ENCODE peak calls at places on chromosomes 16 and 17, in seven cellular contexts. One of them, this sample, is unnamed.

GRCh38 chr16:69323428-69323827 is 7.0 kb downstream of the PDF start:
- DNase-seq in EL: no peak
- DNase-seq in stimulated activated naive CD8-positive, alpha-beta T cell treated with anti-CD3 and anti-CD28 coated beads, Interleukin-15, amount 100 ng/mL, for 72 hours: no peak
- DNase-seq in fibroblast of the aortic adventitia: no peak
- DNase-seq in M059J: no peak
- DNase-seq in activated T-helper 1 cell treated with anti-CD3 and anti-CD28 coated beads, Interleukin-12 subunit alpha, Interleukin-12 subunit beta, Interleukin-2, Interleukin-4 antibody, amounts not matched to agents 30 ng/mL and 10 ng/mL and 1 ng/mL, durations not matched to agents 14 hours and 24 hours and 36 hours: no peak
- DNase-seq in fibroblast of pulmonary artery: no peak
- DNase-seq in this sample: no peak

GRCh38 chr16:52546291-52546941 is 527 bp downstream of the TOX3 start:
- DNase-seq in EL: no peak
- DNase-seq in stimulated activated naive CD8-positive, alpha-beta T cell treated with anti-CD3 and anti-CD28 coated beads, Interleukin-15, amount 100 ng/mL, for 72 hours: no peak
- DNase-seq in fibroblast of the aortic adventitia: no peak
- DNase-seq in M059J: no peak
- DNase-seq in activated T-helper 1 cell treated with anti-CD3 and anti-CD28 coated beads, Interleukin-12 subunit alpha, Interleukin-12 subunit beta, Interleukin-2, Interleukin-4 antibody, amounts not matched to agents 30 ng/mL and 10 ng/mL and 1 ng/mL, durations not matched to agents 14 hours and 24 hours and 36 hours: no peak
- DNase-seq in fibroblast of pulmonary artery: no peak
- DNase-seq in this sample: no peak

GRCh38 chr16:12904041-12904671 is 2.8 kb downstream of the SHISA9 start:
- DNase-seq in EL: no peak
- DNase-seq in stimulated activated naive CD8-positive, alpha-beta T cell treated with anti-CD3 and anti-CD28 coated beads, Interleukin-15, amount 100 ng/mL, for 72 hours: no peak
- DNase-seq in fibroblast of the aortic adventitia: no peak
- DNase-seq in M059J: no peak
- DNase-seq in activated T-helper 1 cell treated with anti-CD3 and anti-CD28 coated beads, Interleukin-12 subunit alpha, Interleukin-12 subunit beta, Interleukin-2, Interleukin-4 antibody, amounts not matched to agents 30 ng/mL and 10 ng/mL and 1 ng/mL, durations not matched to agents 14 hours and 24 hours and 36 hours: no peak
- DNase-seq in fibroblast of pulmonary artery: no peak
- DNase-seq in this sample: no peak

GRCh38 chr16:57960826-57961472 is 10.0 kb downstream of the CNGB1 start:
- DNase-seq in EL: no peak
- DNase-seq in stimulated activated naive CD8-positive, alpha-beta T cell treated with anti-CD3 and anti-CD28 coated beads, Interleukin-15, amount 100 ng/mL, for 72 hours: no peak
- DNase-seq in fibroblast of the aortic adventitia: no peak
- DNase-seq in M059J: no peak
- DNase-seq in activated T-helper 1 cell treated with anti-CD3 and anti-CD28 coated beads, Interleukin-12 subunit alpha, Interleukin-12 subunit beta, Interleukin-2, Interleukin-4 antibody, amounts not matched to agents 30 ng/mL and 10 ng/mL and 1 ng/mL, durations not matched to agents 14 hours and 24 hours and 36 hours: no peak
- DNase-seq in fibroblast of pulmonary artery: no peak
- DNase-seq in this sample: no peak

GRCh38 chr16:80742331-80742730 is 62.1 kb downstream of the CDYL2 start:
- DNase-seq in EL: no peak
- DNase-seq in stimulated activated naive CD8-positive, alpha-beta T cell treated with anti-CD3 and anti-CD28 coated beads, Interleukin-15, amount 100 ng/mL, for 72 hours: no peak
- DNase-seq in fibroblast of the aortic adventitia: no peak
- DNase-seq in M059J: no peak
- DNase-seq in activated T-helper 1 cell treated with anti-CD3 and anti-CD28 coated beads, Interleukin-12 subunit alpha, Interleukin-12 subunit beta, Interleukin-2, Interleukin-4 antibody, amounts not matched to agents 30 ng/mL and 10 ng/mL and 1 ng/mL, durations not matched to agents 14 hours and 24 hours and 36 hours: no peak
- DNase-seq in fibroblast of pulmonary artery: no peak
- DNase-seq in this sample: no peak

GRCh38 chr16:87966685-87967185 is 15.5 kb downstream of the BANP start:
- DNase-seq in EL: no peak
- DNase-seq in stimulated activated naive CD8-positive, alpha-beta T cell treated with anti-CD3 and anti-CD28 coated beads, Interleukin-15, amount 100 ng/mL, for 72 hours: no peak
- DNase-seq in fibroblast of the aortic adventitia: no peak
- DNase-seq in M059J: peak
- DNase-seq in activated T-helper 1 cell treated with anti-CD3 and anti-CD28 coated beads, Interleukin-12 subunit alpha, Interleukin-12 subunit beta, Interleukin-2, Interleukin-4 antibody, amounts not matched to agents 30 ng/mL and 10 ng/mL and 1 ng/mL, durations not matched to agents 14 hours and 24 hours and 36 hours: no peak
- DNase-seq in fibroblast of pulmonary artery: no peak
- DNase-seq in this sample: no peak

GRCh38 chr17:74343526-74344284 is 17.7 kb downstream of the KIF19 start:
- DNase-seq in EL: no peak
- DNase-seq in stimulated activated naive CD8-positive, alpha-beta T cell treated with anti-CD3 and anti-CD28 coated beads, Interleukin-15, amount 100 ng/mL, for 72 hours: no peak
- DNase-seq in fibroblast of the aortic adventitia: no peak
- DNase-seq in M059J: no peak
- DNase-seq in activated T-helper 1 cell treated with anti-CD3 and anti-CD28 coated beads, Interleukin-12 subunit alpha, Interleukin-12 subunit beta, Interleukin-2, Interleukin-4 antibody, amounts not matched to agents 30 ng/mL and 10 ng/mL and 1 ng/mL, durations not matched to agents 14 hours and 24 hours and 36 hours: no peak
- DNase-seq in fibroblast of pulmonary artery: no peak
- DNase-seq in this sample: no peak

GRCh38 chr17:21210411-21211076 is 3.4 kb downstream of the TMEM11 start:
- DNase-seq in EL: no peak
- DNase-seq in stimulated activated naive CD8-positive, alpha-beta T cell treated with anti-CD3 and anti-CD28 coated beads, Interleukin-15, amount 100 ng/mL, for 72 hours: no peak
- DNase-seq in fibroblast of the aortic adventitia: no peak
- DNase-seq in M059J: no peak
- DNase-seq in activated T-helper 1 cell treated with anti-CD3 and anti-CD28 coated beads, Interleukin-12 subunit alpha, Interleukin-12 subunit beta, Interleukin-2, Interleukin-4 antibody, amounts not matched to agents 30 ng/mL and 10 ng/mL and 1 ng/mL, durations not matched to agents 14 hours and 24 hours and 36 hours: no peak
- DNase-seq in fibroblast of pulmonary artery: no peak
- DNase-seq in this sample: no peak

GRCh38 chr16:31874354-31875111 is 926 bp downstream of the ZNF267 start:
- DNase-seq in EL: peak
- DNase-seq in stimulated activated naive CD8-positive, alpha-beta T cell treated with anti-CD3 and anti-CD28 coated beads, Interleukin-15, amount 100 ng/mL, for 72 hours: peak
- DNase-seq in fibroblast of the aortic adventitia: peak
- DNase-seq in M059J: peak
- DNase-seq in activated T-helper 1 cell treated with anti-CD3 and anti-CD28 coated beads, Interleukin-12 subunit alpha, Interleukin-12 subunit beta, Interleukin-2, Interleukin-4 antibody, amounts not matched to agents 30 ng/mL and 10 ng/mL and 1 ng/mL, durations not matched to agents 14 hours and 24 hours and 36 hours: peak
- DNase-seq in fibroblast of pulmonary artery: peak
- DNase-seq in this sample: no peak

GRCh38 chr17:29931253-29931932 is 1.4 kb upstream of the SSH2 start:
- DNase-seq in EL: peak
- DNase-seq in stimulated activated naive CD8-positive, alpha-beta T cell treated with anti-CD3 and anti-CD28 coated beads, Interleukin-15, amount 100 ng/mL, for 72 hours: peak
- DNase-seq in fibroblast of the aortic adventitia: peak
- DNase-seq in M059J: peak
- DNase-seq in activated T-helper 1 cell treated with anti-CD3 and anti-CD28 coated beads, Interleukin-12 subunit alpha, Interleukin-12 subunit beta, Interleukin-2, Interleukin-4 antibody, amounts not matched to agents 30 ng/mL and 10 ng/mL and 1 ng/mL, durations not matched to agents 14 hours and 24 hours and 36 hours: peak
- DNase-seq in fibroblast of pulmonary artery: peak
- DNase-seq in this sample: no peak

GRCh38 chr17:35934760-35935159 is 4.2 kb upstream of the RDM1 start:
- DNase-seq in EL: no peak
- DNase-seq in stimulated activated naive CD8-positive, alpha-beta T cell treated with anti-CD3 and anti-CD28 coated beads, Interleukin-15, amount 100 ng/mL, for 72 hours: no peak
- DNase-seq in fibroblast of the aortic adventitia: peak
- DNase-seq in M059J: peak
- DNase-seq in activated T-helper 1 cell treated with anti-CD3 and anti-CD28 coated beads, Interleukin-12 subunit alpha, Interleukin-12 subunit beta, Interleukin-2, Interleukin-4 antibody, amounts not matched to agents 30 ng/mL and 10 ng/mL and 1 ng/mL, durations not matched to agents 14 hours and 24 hours and 36 hours: no peak
- DNase-seq in fibroblast of pulmonary artery: peak
- DNase-seq in this sample: no peak

GRCh38 chr17:8698142-8699050 is 46.2 kb downstream of the CCDC42 start:
- DNase-seq in EL: peak
- DNase-seq in stimulated activated naive CD8-positive, alpha-beta T cell treated with anti-CD3 and anti-CD28 coated beads, Interleukin-15, amount 100 ng/mL, for 72 hours: no peak
- DNase-seq in fibroblast of the aortic adventitia: peak
- DNase-seq in M059J: no peak
- DNase-seq in activated T-helper 1 cell treated with anti-CD3 and anti-CD28 coated beads, Interleukin-12 subunit alpha, Interleukin-12 subunit beta, Interleukin-2, Interleukin-4 antibody, amounts not matched to agents 30 ng/mL and 10 ng/mL and 1 ng/mL, durations not matched to agents 14 hours and 24 hours and 36 hours: no peak
- DNase-seq in fibroblast of pulmonary artery: peak
- DNase-seq in this sample: no peak

This sample was measured in iPS DF 6.9.